ENCODE peak calls at places on chromosomes 5 and 9, in seven cellular contexts. One of them, this sample, is unnamed. For H3K4me1, the result is how much of the 10 kb centered on the place peaks cover.

GRCh38 chr5:178416206-178416882 is 173.8 kb downstream of the COL23A1 start:
- DNase-seq in ovary: no peak
- DNase-seq in uterus: no peak
- DNase-seq in body of pancreas: no peak
- DNase-seq in thyroid gland: no peak
- DNase-seq in kidney: peak
- DNase-seq in H1: no peak
- DNase-seq in this sample: no peak

GRCh38 chr5:16467363-16468219 is 2.0 kb upstream of the ZNF622 start:
- DNase-seq in body of pancreas: no peak
- DNase-seq in uterus: no peak
- DNase-seq in thyroid gland: no peak
- DNase-seq in H1: no peak
- DNase-seq in ovary: no peak
- DNase-seq in kidney: no peak
- DNase-seq in this sample: no peak

GRCh38 chr5:167945542-167946384 is 345.7 kb upstream of the WWC1 start:
- DNase-seq in body of pancreas: no peak
- DNase-seq in thyroid gland: no peak
- DNase-seq in H1: no peak
- DNase-seq in ovary: no peak
- DNase-seq in kidney: no peak
- DNase-seq in uterus: no peak
- DNase-seq in this sample: peak

GRCh38 chr5:67009028-67009427 is 187.6 kb downstream of the CD180 start:
- DNase-seq in kidney: no peak
- DNase-seq in H1: no peak
- DNase-seq in thyroid gland: no peak
- DNase-seq in ovary: no peak
- DNase-seq in uterus: no peak
- DNase-seq in body of pancreas: peak
- DNase-seq in this sample: no peak

GRCh38 chr5:173481821-173482220 is 134.6 kb downstream of the BOD1 start:
- DNase-seq in kidney: no peak
- DNase-seq in body of pancreas: no peak
- DNase-seq in uterus: no peak
- DNase-seq in ovary: no peak
- DNase-seq in H1: no peak
- DNase-seq in thyroid gland: no peak
- DNase-seq in this sample: no peak

GRCh38 chr5:15391648-15392392 is 108.2 kb upstream of the FBXL7 start:
- DNase-seq in body of pancreas: no peak
- DNase-seq in uterus: no peak
- DNase-seq in thyroid gland: no peak
- DNase-seq in H1: no peak
- DNase-seq in ovary: no peak
- DNase-seq in kidney: no peak
- DNase-seq in this sample: no peak

GRCh38 chr5:84602371-84602771 is 217.7 kb upstream of the EDIL3 start:
- DNase-seq in H1: no peak
- DNase-seq in thyroid gland: no peak
- DNase-seq in ovary: no peak
- DNase-seq in body of pancreas: no peak
- DNase-seq in uterus: no peak
- DNase-seq in kidney: no peak
- DNase-seq in this sample: no peak

GRCh38 chr5:75526065-75526464 is 14.4 kb downstream of the POLK start:
- DNase-seq in body of pancreas: no peak
- DNase-seq in ovary: no peak
- DNase-seq in H1: no peak
- DNase-seq in uterus: no peak
- DNase-seq in kidney: no peak
- DNase-seq in thyroid gland: no peak
- DNase-seq in this sample: no peak

GRCh38 chr9:89138463-89139390 is 39.9 kb downstream of the SHC3 start:
- DNase-seq in body of pancreas: no peak
- DNase-seq in kidney: no peak
- DNase-seq in thyroid gland: no peak
- DNase-seq in H1: no peak
- DNase-seq in uterus: no peak
- DNase-seq in ovary: no peak
- DNase-seq in this sample: no peak

GRCh38 chr5:9851458-9851857 is 221.3 kb upstream of the TAS2R1 start:
- DNase-seq in ovary: no peak
- DNase-seq in body of pancreas: peak
- DNase-seq in kidney: no peak
- DNase-seq in uterus: no peak
- DNase-seq in thyroid gland: peak
- DNase-seq in H1: no peak
- DNase-seq in this sample: no peak

GRCh38 chr5:157568717-157569116 is 6.9 kb downstream of the ADAM19 start:
- DNase-seq in H1: no peak
- DNase-seq in ovary: no peak
- DNase-seq in body of pancreas: no peak
- DNase-seq in uterus: no peak
- DNase-seq in kidney: no peak
- DNase-seq in thyroid gland: no peak
- DNase-seq in this sample: no peak

GRCh38 chr9:122036988-122037387 is 56.1 kb downstream of the TTLL11 start:
- DNase-seq in uterus: no peak
- DNase-seq in body of pancreas: no peak
- DNase-seq in kidney: no peak
- DNase-seq in H1: no peak
- DNase-seq in thyroid gland: no peak
- DNase-seq in ovary: no peak
- DNase-seq in this sample: no peak

GRCh38 chr9:91640428-91640827 is 216.8 kb upstream of the NFIL3 start:
- DNase-seq in thyroid gland: no peak
- DNase-seq in uterus: no peak
- DNase-seq in ovary: no peak
- DNase-seq in kidney: no peak
- DNase-seq in body of pancreas: peak
- DNase-seq in H1: no peak
- DNase-seq in this sample: no peak

GRCh38 chr9:91541744-91542143 is 118.1 kb upstream of the NFIL3 start:
- DNase-seq in H1: no peak
- DNase-seq in kidney: no peak
- DNase-seq in body of pancreas: no peak
- DNase-seq in thyroid gland: no peak
- DNase-seq in ovary: no peak
- DNase-seq in uterus: no peak
- DNase-seq in this sample: no peak

GRCh38 chr9:137000177-137000930 is 4.0 kb upstream of the CLIC3 start:
- DNase-seq in uterus: no peak
- DNase-seq in body of pancreas: no peak
- DNase-seq in thyroid gland: no peak
- DNase-seq in H1: no peak
- DNase-seq in kidney: no peak
- DNase-seq in ovary: no peak
- DNase-seq in this sample: no peak

GRCh38 chr9:73093740-73094379 is 57.8 kb upstream of the ANXA1 start:
- DNase-seq in kidney: no peak
- DNase-seq in ovary: no peak
- DNase-seq in H1: no peak
- DNase-seq in thyroid gland: no peak
- DNase-seq in body of pancreas: no peak
- DNase-seq in uterus: no peak
- DNase-seq in this sample: no peak

GRCh38 chr5:107468286-107468685 is 202.5 kb downstream of the EFNA5 start:
- DNase-seq in thyroid gland: no peak
- DNase-seq in body of pancreas: no peak
- DNase-seq in H1: no peak
- DNase-seq in kidney: no peak
- DNase-seq in uterus: no peak
- DNase-seq in ovary: no peak
- DNase-seq in this sample: no peak

GRCh38 chr5:107464403-107464802 is 206.3 kb downstream of the EFNA5 start:
- DNase-seq in ovary: no peak
- DNase-seq in H1: no peak
- DNase-seq in uterus: no peak
- DNase-seq in kidney: no peak
- DNase-seq in thyroid gland: no peak
- DNase-seq in body of pancreas: no peak
- DNase-seq in this sample: no peak

GRCh38 chr5:107464876-107465275 is 205.9 kb downstream of the EFNA5 start:
- DNase-seq in uterus: no peak
- DNase-seq in thyroid gland: no peak
- DNase-seq in H1: no peak
- DNase-seq in body of pancreas: no peak
- DNase-seq in kidney: no peak
- DNase-seq in ovary: no peak
- DNase-seq in this sample: no peak

GRCh38 chr5:107467137-107467932 is 203.4 kb downstream of the EFNA5 start:
- DNase-seq in thyroid gland: no peak
- DNase-seq in ovary: no peak
- DNase-seq in body of pancreas: no peak
- DNase-seq in H1: no peak
- DNase-seq in kidney: no peak
- DNase-seq in uterus: no peak
- DNase-seq in this sample: no peak

GRCh38 chr5:107466233-107466769 is 204.4 kb downstream of the EFNA5 start:
- DNase-seq in body of pancreas: peak
- DNase-seq in H1: no peak
- DNase-seq in ovary: peak
- DNase-seq in uterus: peak
- DNase-seq in kidney: peak
- DNase-seq in thyroid gland: peak
- DNase-seq in this sample: peak
- H3K4me1 ChIP-seq in body of pancreas: under half
- H3K4me1 ChIP-seq in H1: under half
- H3K4me1 ChIP-seq in ovary: under half
- H3K4me1 ChIP-seq in uterus: under half
- H3K4me1 ChIP-seq in kidney: under half
- H3K4me1 ChIP-seq in thyroid gland: under half
- H3K4me1 ChIP-seq in this sample: under half

GRCh38 chr5:151684690-151685361 is 1.9 kb downstream of the SPARC start:
- DNase-seq in body of pancreas: peak
- DNase-seq in uterus: peak
- DNase-seq in thyroid gland: peak
- DNase-seq in kidney: no peak
- DNase-seq in ovary: peak
- DNase-seq in H1: peak
- DNase-seq in this sample: peak
- TF ChIP-seq CTCF in body of pancreas: no peak
- TF ChIP-seq CTCF in uterus: no peak
- TF ChIP-seq CTCF in thyroid gland: no peak
- TF ChIP-seq CTCF in kidney: no peak
- TF ChIP-seq CTCF in ovary: peak
- TF ChIP-seq CTCF in H1: peak
- TF ChIP-seq CTCF in this sample: no peak

DNA sequence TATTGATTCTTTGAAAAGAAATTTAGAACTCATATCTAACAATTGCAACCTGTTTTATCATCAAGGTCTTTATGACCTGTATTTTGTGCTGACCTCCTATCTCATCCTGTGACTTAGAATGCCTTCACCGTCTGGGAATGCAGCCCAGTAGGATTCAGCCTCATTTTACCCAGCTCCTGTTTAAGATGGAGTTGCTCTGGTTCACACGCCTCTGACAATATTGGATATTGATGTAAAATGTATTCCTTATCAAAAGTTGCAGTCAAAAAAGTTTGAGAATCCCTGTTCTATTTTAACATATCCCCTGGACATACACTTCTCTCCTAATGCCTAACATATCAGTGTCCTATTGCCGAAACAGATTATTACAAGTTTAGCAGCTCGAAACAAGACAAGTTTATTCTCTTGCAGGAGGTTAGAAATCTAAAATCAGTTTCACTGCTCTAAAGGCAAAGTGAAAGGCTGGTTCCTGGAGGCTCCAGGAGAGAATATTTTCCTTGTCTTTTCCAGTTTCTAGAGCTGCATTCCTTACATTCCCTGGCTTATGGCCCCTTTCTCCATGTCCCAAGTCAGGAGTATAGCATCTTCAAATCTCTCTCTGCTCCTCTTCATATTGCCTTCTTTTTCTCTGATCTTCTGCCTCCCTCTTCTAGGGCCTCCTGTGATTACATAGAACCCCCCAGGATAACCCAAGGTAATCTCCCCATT is 31.5 kb upstream of the LVRN start:
- DNase-seq in body of pancreas: no peak
- DNase-seq in ovary: no peak
- DNase-seq in uterus: no peak
- DNase-seq in thyroid gland: no peak
- DNase-seq in H1: no peak
- DNase-seq in kidney: no peak
- DNase-seq in this sample: no peak
- H3K4me1 ChIP-seq in body of pancreas: under half
- H3K4me1 ChIP-seq in ovary: under half
- H3K4me1 ChIP-seq in uterus: under half
- H3K4me1 ChIP-seq in thyroid gland: under half
- H3K4me1 ChIP-seq in H1: under half
- H3K4me1 ChIP-seq in kidney: under half
- H3K4me1 ChIP-seq in this sample: under half

GRCh38 chr9:2725126-2725525 is 7.8 kb downstream of the KCNV2 start:
- DNase-seq in kidney: no peak
- DNase-seq in ovary: no peak
- DNase-seq in thyroid gland: no peak
- DNase-seq in body of pancreas: no peak
- DNase-seq in H1: no peak
- DNase-seq in uterus: no peak
- DNase-seq in this sample: no peak

GRCh38 chr9:2727966-2728613 is 10.8 kb downstream of the KCNV2 start:
- DNase-seq in ovary: peak
- DNase-seq in uterus: peak
- DNase-seq in body of pancreas: peak
- DNase-seq in thyroid gland: peak
- DNase-seq in H1: no peak
- DNase-seq in kidney: no peak
- DNase-seq in this sample: no peak

GRCh38 chr9:2725929-2726328 is 8.6 kb downstream of the KCNV2 start:
- DNase-seq in thyroid gland: no peak
- DNase-seq in ovary: no peak
- DNase-seq in H1: no peak
- DNase-seq in uterus: no peak
- DNase-seq in body of pancreas: no peak
- DNase-seq in kidney: no peak
- DNase-seq in this sample: no peak

GRCh38 chr9:2729003-2729402 is 11.7 kb downstream of the KCNV2 start:
- DNase-seq in body of pancreas: no peak
- DNase-seq in uterus: no peak
- DNase-seq in thyroid gland: no peak
- DNase-seq in kidney: no peak
- DNase-seq in H1: no peak
- DNase-seq in ovary: no peak
- DNase-seq in this sample: no peak

DNA sequence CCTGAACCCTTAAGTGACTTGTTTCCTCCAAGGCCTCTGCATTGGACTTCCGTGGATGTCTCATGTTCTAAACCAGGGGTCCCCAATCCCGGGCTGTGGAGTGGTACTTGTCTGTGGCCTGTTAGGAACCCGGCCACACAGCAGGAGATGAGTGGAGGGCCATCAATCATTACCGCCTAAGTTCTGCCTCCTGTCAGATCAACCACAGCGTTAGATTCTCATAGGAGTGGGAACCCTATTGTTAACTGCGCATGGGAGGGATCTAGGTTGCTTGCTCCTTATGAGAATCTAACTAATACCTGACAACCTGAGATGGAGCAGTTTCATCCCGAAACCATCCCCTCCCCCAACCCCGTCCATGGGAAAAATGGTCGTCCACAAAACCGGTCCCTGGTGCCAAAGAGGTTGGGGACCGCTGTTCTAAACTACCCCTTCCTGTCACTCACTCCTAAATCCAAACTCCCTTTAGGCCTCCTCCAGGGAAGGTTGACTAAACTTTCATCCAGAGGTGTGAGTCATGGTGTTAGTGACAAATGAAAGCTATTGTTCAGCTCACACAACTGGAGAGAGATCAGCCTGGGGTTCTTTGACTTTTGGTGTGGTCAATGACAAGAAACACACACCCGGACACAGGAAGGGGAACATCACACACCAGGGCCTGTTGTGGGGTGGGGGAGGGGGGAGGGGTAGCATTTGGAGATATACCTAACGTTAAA is 9.5 kb downstream of the KCNV2 start:
- DNase-seq in uterus: no peak
- DNase-seq in ovary: no peak
- DNase-seq in kidney: no peak
- DNase-seq in body of pancreas: no peak
- DNase-seq in thyroid gland: no peak
- DNase-seq in H1: no peak
- DNase-seq in this sample: no peak
- TF ChIP-seq CTCF in uterus: no peak
- TF ChIP-seq CTCF in ovary: no peak
- TF ChIP-seq CTCF in kidney: no peak
- TF ChIP-seq CTCF in body of pancreas: no peak
- TF ChIP-seq CTCF in thyroid gland: no peak
- TF ChIP-seq CTCF in H1: no peak
- TF ChIP-seq CTCF in this sample: no peak